ENCODE peak calls at places on chromosomes 6 and 20, in ten cellular contexts. P is small intestine, X is right cardiac atrium, N is GM23248, I is spleen, C is thoracic aorta, Q is AG04450, G is left ventricle myocardium inferior, B is iPS DF 6.9, S is endodermal cell. Z is an unnamed sample. For H3K27me3, the result is how much of the 10 kb centered on the place peaks cover.

GRCh38 chr6:11416936-11417576 is 120.5 kb upstream of the TMEM170B start:
- DNase-seq in G (no peak), N (no peak), Q (no peak), X (no peak), C (no peak), P (no peak), B (no peak), S (no peak), I (no peak), Z (no peak)

GRCh38 chr6:55974688-55975087 is 99.3 kb upstream of the BMP5 start:
- DNase-seq in I (no peak), C (no peak), B (no peak), P (no peak), N (no peak), S (no peak), X (no peak), G (no peak), Q (no peak), Z (no peak)

GRCh38 chr6:85078071-85078470 is 313.7 kb upstream of the TBX18 start:
- DNase-seq in N (peak), C (no peak), G (no peak), I (no peak), X (no peak), Q (peak), S (no peak), B (no peak), P (no peak), Z (no peak)

GRCh38 chr6:71383476-71383875 is 94.9 kb downstream of the OGFRL1 start:
- DNase-seq in Q (no peak), P (no peak), N (peak), G (no peak), C (no peak), I (no peak), B (no peak), X (no peak), S (no peak), Z (no peak)

GRCh38 chr6:81752084-81752968 is at the start of gene TENT5A:
- DNase-seq in I (peak), B (no peak), Q (peak), N (peak), G (peak), P (peak), S (peak), X (peak), C (peak), Z (peak)

GRCh38 chr6:107970255-107970654 is 12.2 kb upstream of the SEC63 start:
- DNase-seq in I (no peak), C (no peak), N (no peak), S (no peak), X (no peak), B (no peak), P (no peak), Q (no peak), G (no peak), Z (no peak)

GRCh38 chr6:11076540-11076939 is 17.1 kb upstream of the SMIM13 start:
- DNase-seq in P (no peak), B (no peak), Q (no peak), I (no peak), S (no peak), N (no peak), X (no peak), G (no peak), C (no peak), Z (no peak)

GRCh38 chr20:54980321-54980960 is 505.0 kb downstream of the DOK5 start:
- DNase-seq in G (no peak), Q (no peak), N (no peak), X (no peak), S (no peak), C (no peak), I (no peak), B (no peak), P (no peak), Z (no peak)

GRCh38 chr20:37081717-37082289 is 14.0 kb downstream of the RBL1 start:
- DNase-seq in I (no peak), B (no peak), Q (no peak), C (no peak), N (no peak), S (peak), G (no peak), X (no peak), P (no peak), Z (no peak)

GRCh38 chr20:23231561-23232218 is 118.9 kb upstream of the NXT1 start:
- DNase-seq in I (no peak), G (no peak), C (no peak), S (no peak), Q (no peak), N (peak), X (no peak), B (no peak), P (no peak), Z (no peak)

GRCh38 chr6:15410752-15411151 is 164.9 kb downstream of the JARID2 start:
- DNase-seq in X (no peak), C (no peak), S (no peak), G (no peak), P (no peak), Q (no peak), N (no peak), B (no peak), I (no peak), Z (no peak)

GRCh38 chr20:38198238-38198861 is 33.3 kb upstream of the TGM2 start:
- DNase-seq in P (no peak), N (peak), X (no peak), G (no peak), C (no peak), B (no peak), S (peak), Q (no peak), I (no peak), Z (no peak)

GRCh38 chr20:31704225-31705119 is 18.2 kb downstream of the BCL2L1 start:
- DNase-seq in Q (no peak), X (peak), N (peak), C (no peak), I (no peak), G (peak), S (peak), B (no peak), P (peak), Z (no peak)

GRCh38 chr20:63093966-63094766 is 87.4 kb upstream of the BHLHE23 start:
- DNase-seq in S (peak), G (peak), Q (no peak), C (no peak), P (no peak), X (no peak), I (peak), B (no peak), N (no peak), Z (no peak)

GRCh38 chr20:51420111-51420510 is 122.4 kb downstream of the NFATC2 start:
- DNase-seq in Q (no peak), B (no peak), N (peak), C (no peak), P (no peak), I (no peak), S (no peak), G (no peak), X (no peak), Z (no peak)

GRCh38 chr20:35306931-35307517 is 14.8 kb upstream of the FAM83C start:
- DNase-seq in G (peak), P (peak), C (no peak), S (peak), Q (no peak), N (peak), B (peak), I (no peak), X (peak), Z (peak)
- H3K27ac ChIP-seq in G (peak), P (peak), C (peak), S (no peak), Q (peak), N (peak), B (no peak), I (no peak), X (peak), Z (no peak)

DNA sequence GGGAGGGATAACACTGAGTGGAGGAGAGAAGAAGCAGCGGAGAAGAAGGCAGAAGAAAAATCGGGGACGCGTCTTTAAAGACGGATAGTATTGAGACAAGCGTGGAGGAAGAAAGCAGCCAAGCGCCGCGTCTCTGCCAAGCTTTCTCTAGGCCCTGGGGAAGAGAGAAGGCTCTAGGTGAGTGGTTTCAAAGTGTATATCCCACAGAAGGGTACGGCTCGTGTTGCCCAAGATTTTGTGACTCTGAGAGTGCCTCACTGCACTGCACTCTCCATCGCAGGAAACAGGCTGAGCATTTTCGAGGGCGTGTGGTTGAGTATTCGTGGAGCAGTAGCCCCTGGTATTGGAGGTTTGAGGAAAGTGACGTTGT is 185.4 kb downstream of the TRIM27 start:
- DNase-seq in X (no peak), S (peak), B (no peak), I (no peak), N (no peak), C (no peak), G (no peak), Q (no peak), P (no peak), Z (no peak)
- H3K27me3 ChIP-seq in X (under half), S (under half), B (under half), I (half or more), N (half or more), C (under half), G (half or more), Q (under half), P (under half), Z (half or more)

GRCh38 chr6:136038531-136038930 is 187.0 kb downstream of the PDE7B start:
- DNase-seq in P (no peak), B (no peak), X (no peak), Q (no peak), C (no peak), I (no peak), G (no peak), S (no peak), N (no peak), Z (no peak)

GRCh38 chr6:136036601-136037000 is 185.1 kb downstream of the PDE7B start:
- DNase-seq in Q (no peak), G (no peak), I (no peak), N (no peak), P (no peak), S (no peak), C (no peak), X (no peak), B (no peak), Z (no peak)

GRCh38 chr6:136037246-136037884 is 185.9 kb downstream of the PDE7B start:
- DNase-seq in Q (no peak), B (no peak), I (no peak), P (no peak), X (no peak), G (peak), C (no peak), S (no peak), N (no peak), Z (no peak)

GRCh38 chr6:136037885-136038460 is 186.5 kb downstream of the PDE7B start:
- DNase-seq in B (no peak), I (no peak), N (peak), G (peak), P (no peak), X (peak), C (no peak), Q (peak), S (peak), Z (no peak)

DNA sequence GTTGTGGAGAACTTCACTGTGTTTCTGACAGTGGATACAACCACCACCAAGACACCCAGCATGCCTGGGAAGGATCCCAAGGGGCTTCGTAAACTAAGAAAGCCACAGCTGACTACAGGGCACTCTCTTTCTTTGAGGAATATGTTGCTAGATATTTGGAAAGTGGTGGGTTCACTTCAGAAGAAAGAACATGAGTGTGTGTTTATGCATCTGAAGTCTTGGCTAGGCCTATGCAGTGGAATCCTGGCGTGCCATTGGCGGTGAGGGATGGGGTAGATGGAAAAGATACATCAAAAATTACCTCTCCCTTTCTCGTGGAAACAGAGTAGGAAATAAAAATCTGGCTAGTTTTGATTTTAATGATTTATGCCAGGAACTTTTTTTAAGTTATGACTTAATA is 187.7 kb downstream of the PDE7B start:
- DNase-seq in G (no peak), P (no peak), I (no peak), B (no peak), S (no peak), C (no peak), N (peak), X (no peak), Q (no peak), Z (no peak)
- H3K4me3 ChIP-seq in G (peak), P (no peak), I (no peak), B (no peak), S (no peak), C (no peak), N (peak), X (peak), Q (peak), Z (peak)

GRCh38 chr6:133705731-133706130 is 183.2 kb upstream of the TCF21 start:
- DNase-seq in N (peak), X (no peak), B (no peak), P (no peak), S (no peak), G (no peak), Q (no peak), I (no peak), C (no peak), Z (no peak)
- H3K27ac ChIP-seq in N (peak), X (no peak), B (no peak), P (no peak), S (no peak), G (peak), Q (no peak), I (no peak), C (no peak), Z (no peak)

DNA sequence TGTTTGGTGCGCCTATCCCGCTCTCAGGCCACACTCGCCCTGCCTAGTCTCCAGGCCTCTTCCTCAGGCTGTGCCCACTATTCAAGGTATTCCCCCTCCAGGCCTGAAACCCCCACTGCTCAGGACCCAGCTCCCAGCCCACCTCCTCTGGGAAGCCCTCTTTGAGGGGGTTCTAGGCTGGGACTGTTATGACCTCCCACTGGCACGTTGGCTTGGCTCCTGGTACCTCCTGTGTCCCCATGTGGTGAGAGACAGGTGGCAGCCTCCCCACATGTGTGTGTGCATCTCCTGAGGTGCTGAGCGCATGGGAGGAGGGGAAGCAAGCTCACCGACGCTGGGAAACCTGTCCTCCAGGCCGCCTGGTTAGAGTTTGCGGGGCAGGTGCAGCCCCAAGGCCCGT is 82.5 kb downstream of the EDN3 start:
- DNase-seq in I (no peak), Q (no peak), G (no peak), S (no peak), C (no peak), B (no peak), P (no peak), X (no peak), N (no peak), Z (no peak)
- H3K27me3 ChIP-seq in I (under half), Q (under half), G (half or more), S (under half), C (under half), B (under half), P (under half), X (under half), N (under half), Z (under half)

DNA sequence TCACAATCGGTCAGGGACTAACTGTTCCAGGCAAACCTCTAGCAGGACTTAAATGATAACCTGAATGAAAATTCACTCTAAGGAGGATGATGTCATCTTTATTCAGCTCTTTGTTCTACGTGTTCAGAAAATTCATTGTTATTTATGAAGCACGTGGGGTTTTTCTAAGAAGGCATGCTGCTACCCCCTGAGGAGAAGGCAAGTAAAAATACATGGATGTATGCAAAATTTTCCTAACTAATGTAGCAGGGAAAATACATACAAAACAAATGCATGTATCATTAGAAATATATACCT is 42.7 kb upstream of the ATXN1 start:
- DNase-seq in C (no peak), S (no peak), G (no peak), Q (no peak), P (no peak), B (no peak), X (no peak), I (no peak), N (no peak), Z (no peak)
- H3K4me3 ChIP-seq in C (no peak), S (no peak), G (peak), Q (no peak), P (no peak), B (no peak), X (peak), I (no peak), N (no peak), Z (peak)

DNA sequence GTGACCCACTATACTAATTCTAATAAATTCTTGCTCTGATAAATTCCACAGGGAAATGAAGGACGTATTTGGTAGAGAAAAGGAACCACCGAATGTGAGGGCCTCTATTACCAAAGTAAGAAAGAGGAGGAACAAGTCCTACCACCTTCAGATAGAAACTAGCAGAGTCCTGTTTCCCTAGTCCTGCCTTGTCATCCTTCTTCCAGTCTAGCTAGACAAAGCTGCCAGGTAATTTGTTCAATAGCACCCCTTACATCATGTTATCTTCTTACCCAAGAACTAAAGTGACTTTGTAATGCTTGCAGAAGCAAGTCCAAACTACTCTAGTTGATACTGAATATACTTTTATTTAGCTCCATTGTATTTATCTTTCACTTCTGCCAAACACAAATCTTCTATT is 29.3 kb upstream of the FAM83B start:
- DNase-seq in I (no peak), P (no peak), B (no peak), Q (no peak), S (no peak), N (no peak), C (no peak), X (no peak), G (no peak), Z (no peak)
- H3K27ac ChIP-seq in I (no peak), P (no peak), B (no peak), Q (no peak), S (no peak), N (no peak), C (no peak), X (no peak), G (no peak), Z (no peak)

GRCh38 chr20:9510926-9511325 is 3.5 kb upstream of the LAMP5 start:
- DNase-seq in B (no peak), Q (no peak), C (no peak), N (no peak), P (no peak), S (no peak), X (no peak), G (no peak), I (no peak), Z (no peak)
- H3K27me3 ChIP-seq in B (half or more), Q (half or more), C (under half), N (half or more), P (under half), S (half or more), X (under half), G (half or more), I (under half), Z (under half)